ENCODE peak calls at places on chromosomes 7 and 10, in four cellular contexts. M, E, J and Y are unnamed samples.
A peak's percentile ranks its signal among the peaks of the same experiment; 100 is the strongest.

GRCh38 chr7:64541438-64542359 is 21.2 kb downstream of the ZNF680 start:
- DNase-seq in M (no peak), E (no peak), J (no peak), Y (no peak)

GRCh38 chr10:12597800-12598750 is 248.7 kb downstream of the CAMK1D start:
- DNase-seq in M (no peak), E (no peak), J (no peak), Y (no peak)

GRCh38 chr10:57785068-57785467 is 482.6 kb downstream of the IPMK start:
- DNase-seq in M (no peak), E (no peak), J (no peak), Y (no peak)

GRCh38 chr10:79084012-79084971 is 15.5 kb downstream of the ZMIZ1 start:
- DNase-seq in M (peak; percentile 40), E (peak; percentile 97), J (peak; percentile 90), Y (peak; percentile 93)

GRCh38 chr10:131943021-131943814 is 38.5 kb downstream of the BNIP3 start:
- DNase-seq in M (peak; percentile 30), E (no peak), J (no peak), Y (peak; percentile 11)

GRCh38 chr7:128879939-128880746 is 17.5 kb downstream of the ATP6V1F start:
- DNase-seq in M (no peak), E (peak; percentile 86), J (peak; percentile 55), Y (peak; percentile 67)

GRCh38 chr7:85688712-85689111 is 501.9 kb upstream of the SEMA3D start:
- DNase-seq in M (no peak), E (no peak), J (no peak), Y (no peak)

GRCh38 chr7:117062300-117062699 is 109.0 kb downstream of the ST7 start:
- DNase-seq in M (no peak), E (no peak), J (no peak), Y (no peak)

GRCh38 chr7:129903935-129904334 is 48.8 kb downstream of the UBE2H start:
- DNase-seq in M (no peak), E (no peak), J (no peak), Y (no peak)

GRCh38 chr7:151754142-151754590 is 122.7 kb downstream of the PRKAG2 start:
- DNase-seq in M (no peak), E (peak; percentile 93), J (peak; percentile 92), Y (peak; percentile 80)

GRCh38 chr10:57303567-57303966 is 942.5 kb upstream of the ZWINT start:
- DNase-seq in M (no peak), E (no peak), J (no peak), Y (no peak)

GRCh38 chr10:69372126-69372980 is 44.4 kb downstream of the TACR2 start:
- DNase-seq in M (no peak), E (no peak), J (no peak), Y (no peak)

GRCh38 chr10:97889461-97890265 is 40.0 kb downstream of the GOLGA7B start:
- DNase-seq in M (no peak), E (no peak), J (peak; percentile 93), Y (no peak)

GRCh38 chr7:44313016-44313415 is 12.4 kb downstream of the CAMK2B start:
- DNase-seq in M (no peak), E (peak; percentile 40), J (no peak), Y (no peak)

GRCh38 chr7:26958834-26959233 is 94.4 kb upstream of the SKAP2 start:
- DNase-seq in M (no peak), E (no peak), J (peak; percentile 67), Y (no peak)

GRCh38 chr10:31645786-31646185 is 282.8 kb downstream of the ARHGAP12 start:
- DNase-seq in M (no peak), E (no peak), J (peak; percentile 21), Y (no peak)

GRCh38 chr10:12872577-12872976 is 128.9 kb downstream of the CCDC3 start:
- DNase-seq in M (no peak), E (no peak), J (no peak), Y (peak; percentile 68)

GRCh38 chr10:30984563-30985328 is 46.9 kb downstream of the ZNF438 start:
- DNase-seq in M (no peak), E (no peak), J (no peak), Y (no peak)

GRCh38 chr10:18681971-18682403 is 22.8 kb downstream of the ARL5B start:
- DNase-seq in M (no peak), E (no peak), J (peak; percentile 48), Y (no peak)

GRCh38 chr10:45151467-45152214 is 150.9 kb downstream of the ZNF22 start:
- DNase-seq in M (no peak), E (no peak), J (no peak), Y (no peak)

GRCh38 chr10:93437000-93437945 is 44.9 kb downstream of the MYOF start:
- DNase-seq in M (no peak), E (peak; percentile 84), J (peak; percentile 94), Y (no peak)

GRCh38 chr10:115814542-115814941 is 458.5 kb downstream of the GFRA1 start:
- DNase-seq in M (no peak), E (no peak), J (no peak), Y (no peak)

GRCh38 chr10:84391326-84391725 is 62.9 kb downstream of the CCSER2 start:
- DNase-seq in M (no peak), E (no peak), J (no peak), Y (no peak)

GRCh38 chr10:79298403-79299244 is 48.6 kb upstream of the PPIF start:
- DNase-seq in M (no peak), E (peak; percentile 74), J (peak; percentile 96), Y (no peak)

GRCh38 chr10:8738987-8739386 is 684.5 kb downstream of the GATA3 start:
- DNase-seq in M (no peak), E (no peak), J (no peak), Y (no peak)

GRCh38 chr10:67438605-67439258 is 257.3 kb downstream of the CTNNA3 start:
- DNase-seq in M (no peak), E (no peak), J (no peak), Y (no peak)

GRCh38 chr7:141675431-141676210 is 26.3 kb downstream of the DENND11 start:
- DNase-seq in M (no peak), E (no peak), J (no peak), Y (no peak)

GRCh38 chr10:58177362-58177947 is 90.2 kb downstream of the IPMK start:
- DNase-seq in M (no peak), E (no peak), J (no peak), Y (no peak)

GRCh38 chr10:96678725-96679124 is 41.6 kb downstream of the PIK3AP1 start:
- DNase-seq in M (no peak), E (no peak), J (no peak), Y (no peak)

GRCh38 chr7:115085421-115085820 is 163.5 kb downstream of the MDFIC start:
- DNase-seq in M (no peak), E (no peak), J (no peak), Y (no peak)

GRCh38 chr10:1360581-1361164 is 304.5 kb downstream of the WDR37 start:
- DNase-seq in M (no peak), E (no peak), J (no peak), Y (no peak)

GRCh38 chr10:30034433-30035137 is 24.8 kb downstream of the JCAD start:
- DNase-seq in M (no peak), E (no peak), J (no peak), Y (no peak)

GRCh38 chr10:3848768-3849643 is 64.0 kb upstream of the KLF6 start:
- DNase-seq in M (no peak), E (no peak), J (peak; percentile 63), Y (no peak)

GRCh38 chr7:116032886-116033285 is 2.3 kb upstream of the TFEC start:
- DNase-seq in M (no peak), E (no peak), J (no peak), Y (no peak)

GRCh38 chr7:99579956-99580777 is 17.9 kb upstream of the TMEM225B start:
- DNase-seq in M (peak; percentile 64), E (peak; percentile 63), J (no peak), Y (no peak)

GRCh38 chr7:68288099-68288498 is 1291.5 kb downstream of the TYW1 start:
- DNase-seq in M (no peak), E (no peak), J (no peak), Y (no peak)